ENCODE peak calls at places on chromosome 3, in nine cellular contexts. N, C, O, P, F, T, J, Q and H are unnamed samples.

GRCh38 chr3:99648091-99648490 is 9.7 kb downstream of the COL8A1 start:
- DNase-seq in T (peak; percentile 51), O (peak; percentile 71), C (no peak), P (no peak), J (peak; percentile 61), N (no peak), F (no peak), Q (no peak), H (peak; percentile 94)

GRCh38 chr3:117473981-117474563 is 764.5 kb downstream of the TUSC7 start:
- DNase-seq in C (no peak), N (no peak), F (no peak), O (no peak), J (no peak), T (no peak), Q (no peak), P (peak; percentile 64), H (no peak)

GRCh38 chr3:149152420-149152819 is 23.0 kb downstream of the HPS3 start:
- DNase-seq in Q (no peak), P (no peak), J (no peak), O (peak; percentile 94), F (no peak), N (no peak), T (no peak), C (no peak), H (no peak)

GRCh38 chr3:188491276-188491687 is 337.3 kb downstream of the LPP start:
- DNase-seq in F (no peak), N (no peak), Q (no peak), P (no peak), T (peak; percentile 17), O (peak; percentile 96), C (no peak), J (no peak), H (peak; percentile 39)

GRCh38 chr3:56682458-56683121 is 475 bp downstream of the TASOR start:
- DNase-seq in T (peak; percentile 54), O (peak; percentile 82), J (peak; percentile 45), Q (peak; percentile 71), N (peak; percentile 60), F (peak; percentile 76), C (peak; percentile 81), P (peak; percentile 65), H (peak; percentile 72)

GRCh38 chr3:15637131-15637951 is 35.8 kb downstream of the BTD start:
- DNase-seq in O (no peak), F (no peak), N (no peak), J (no peak), Q (no peak), T (no peak), C (no peak), P (peak; percentile 33), H (no peak)

GRCh38 chr3:192957441-192957951 is 39.8 kb upstream of the MB21D2 start:
- DNase-seq in F (no peak), Q (no peak), C (no peak), N (no peak), J (no peak), T (peak; percentile 90), P (peak; percentile 4), O (peak; percentile 98), H (peak; percentile 74)

GRCh38 chr3:45546223-45546622 is 48.3 kb upstream of the LIMD1 start:
- DNase-seq in Q (no peak), N (no peak), J (no peak), C (no peak), T (no peak), F (no peak), P (no peak), O (no peak), H (no peak)

GRCh38 chr3:167718582-167718981 is 16.1 kb downstream of the PDCD10 start:
- DNase-seq in T (no peak), C (no peak), N (no peak), F (no peak), Q (no peak), P (no peak), O (no peak), J (no peak), H (no peak)

GRCh38 chr3:49745986-49746385 is 22.2 kb upstream of the GMPPB start:
- DNase-seq in J (no peak), T (peak; percentile 65), N (no peak), F (no peak), O (peak; percentile 74), Q (no peak), P (no peak), C (no peak), H (peak; percentile 93)

GRCh38 chr3:15958692-15959433 is 161.1 kb upstream of the ANKRD28 start:
- DNase-seq in C (no peak), O (peak; percentile 11), N (no peak), J (no peak), P (no peak), F (no peak), T (no peak), Q (no peak), H (no peak)

GRCh38 chr3:184540777-184541681 is 20.6 kb upstream of the EPHB3 start:
- DNase-seq in F (peak; percentile 56), Q (peak; percentile 54), N (peak; percentile 60), P (peak; percentile 54), J (no peak), C (peak; percentile 73), T (peak; percentile 63), O (peak; percentile 39), H (peak; percentile 89)